ENCODE peak calls at places on chromosomes 1 and 21, in four cellular contexts. One of them, this sample, is unnamed.

GRCh38 chr1:43975249-43975961 is 645 bp downstream of the ATP6V0B start:
- DNase-seq in ACHN: peak; percentile 16
- DNase-seq in activated gamma-delta T cell treated with anti-CD3 and anti-CD28 coated beads, Interleukin-2, amount 50 U/mL, for 16 hours: no peak
- DNase-seq in GM12892: no peak
- DNase-seq in this sample: peak; percentile 40

GRCh38 chr1:204834329-204834728 is 36.3 kb upstream of the NFASC start:
- DNase-seq in ACHN: no peak
- DNase-seq in activated gamma-delta T cell treated with anti-CD3 and anti-CD28 coated beads, Interleukin-2, amount 50 U/mL, for 16 hours: no peak
- DNase-seq in GM12892: no peak
- DNase-seq in this sample: no peak

GRCh38 chr1:8026153-8026975 is at the start of gene ERRFI1:
- DNase-seq in ACHN: peak; percentile 90
- DNase-seq in activated gamma-delta T cell treated with anti-CD3 and anti-CD28 coated beads, Interleukin-2, amount 50 U/mL, for 16 hours: peak; percentile 80
- DNase-seq in GM12892: peak; percentile 74
- DNase-seq in this sample: peak; percentile 87

GRCh38 chr1:188269956-188270355 is 1441.2 kb downstream of the PLA2G4A start:
- DNase-seq in activated gamma-delta T cell treated with anti-CD3 and anti-CD28 coated beads, Interleukin-2, amount 50 U/mL, for 16 hours: no peak
- DNase-seq in ACHN: no peak
- DNase-seq in GM12892: no peak
- DNase-seq in this sample: no peak

GRCh38 chr1:42815938-42816599 is 853 bp upstream of the ERMAP start:
- DNase-seq in GM12892: no peak
- DNase-seq in activated gamma-delta T cell treated with anti-CD3 and anti-CD28 coated beads, Interleukin-2, amount 50 U/mL, for 16 hours: no peak
- DNase-seq in ACHN: peak; percentile 4
- DNase-seq in this sample: peak; percentile 10

GRCh38 chr21:30268608-30269197 is 14.0 kb downstream of the KRTAP24-1 start:
- DNase-seq in activated gamma-delta T cell treated with anti-CD3 and anti-CD28 coated beads, Interleukin-2, amount 50 U/mL, for 16 hours: no peak
- DNase-seq in GM12892: no peak
- DNase-seq in ACHN: peak; percentile 28
- DNase-seq in this sample: no peak

GRCh38 chr1:211198111-211198510 is 61.1 kb upstream of the RCOR3 start:
- DNase-seq in GM12892: no peak
- DNase-seq in ACHN: peak; percentile 9
- DNase-seq in activated gamma-delta T cell treated with anti-CD3 and anti-CD28 coated beads, Interleukin-2, amount 50 U/mL, for 16 hours: no peak
- DNase-seq in this sample: no peak

GRCh38 chr1:40626383-40626770 is 39.1 kb downstream of the RIMS3 start:
- DNase-seq in GM12892: no peak
- DNase-seq in ACHN: no peak
- DNase-seq in activated gamma-delta T cell treated with anti-CD3 and anti-CD28 coated beads, Interleukin-2, amount 50 U/mL, for 16 hours: no peak
- DNase-seq in this sample: no peak

GRCh38 chr1:92537333-92537884 is 50.7 kb upstream of the GFI1 start:
- DNase-seq in ACHN: no peak
- DNase-seq in activated gamma-delta T cell treated with anti-CD3 and anti-CD28 coated beads, Interleukin-2, amount 50 U/mL, for 16 hours: no peak
- DNase-seq in GM12892: no peak
- DNase-seq in this sample: no peak

GRCh38 chr1:234611799-234612351 is 1.9 kb upstream of the IRF2BP2 start:
- DNase-seq in GM12892: no peak
- DNase-seq in activated gamma-delta T cell treated with anti-CD3 and anti-CD28 coated beads, Interleukin-2, amount 50 U/mL, for 16 hours: no peak
- DNase-seq in ACHN: no peak
- DNase-seq in this sample: peak; percentile 74

GRCh38 chr1:8276173-8276914 is 41.6 kb upstream of the SLC45A1 start:
- DNase-seq in ACHN: no peak
- DNase-seq in GM12892: no peak
- DNase-seq in activated gamma-delta T cell treated with anti-CD3 and anti-CD28 coated beads, Interleukin-2, amount 50 U/mL, for 16 hours: no peak
- DNase-seq in this sample: no peak

GRCh38 chr1:193058529-193059281 is 455 bp downstream of the UCHL5 start:
- DNase-seq in GM12892: peak; percentile 28
- DNase-seq in ACHN: peak; percentile 66
- DNase-seq in activated gamma-delta T cell treated with anti-CD3 and anti-CD28 coated beads, Interleukin-2, amount 50 U/mL, for 16 hours: peak; percentile 49
- DNase-seq in this sample: peak; percentile 52

GRCh38 chr1:3775498-3776230 is 3.1 kb downstream of the SMIM1 start:
- DNase-seq in GM12892: peak; percentile 85
- DNase-seq in ACHN: peak; percentile 87
- DNase-seq in activated gamma-delta T cell treated with anti-CD3 and anti-CD28 coated beads, Interleukin-2, amount 50 U/mL, for 16 hours: no peak
- DNase-seq in this sample: peak; percentile 89

GRCh38 chr1:43883321-43883720 is 50.3 kb upstream of the ARTN start:
- DNase-seq in ACHN: no peak
- DNase-seq in activated gamma-delta T cell treated with anti-CD3 and anti-CD28 coated beads, Interleukin-2, amount 50 U/mL, for 16 hours: no peak
- DNase-seq in GM12892: no peak
- DNase-seq in this sample: no peak

GRCh38 chr1:247102381-247102780 is 1.8 kb downstream of the ZNF669 start:
- DNase-seq in GM12892: no peak
- DNase-seq in ACHN: no peak
- DNase-seq in activated gamma-delta T cell treated with anti-CD3 and anti-CD28 coated beads, Interleukin-2, amount 50 U/mL, for 16 hours: no peak
- DNase-seq in this sample: no peak

GRCh38 chr1:107277022-107277421 is 136.2 kb downstream of the NTNG1 start:
- DNase-seq in activated gamma-delta T cell treated with anti-CD3 and anti-CD28 coated beads, Interleukin-2, amount 50 U/mL, for 16 hours: no peak
- DNase-seq in ACHN: peak; percentile 69
- DNase-seq in GM12892: no peak
- DNase-seq in this sample: peak; percentile 41

This sample was measured in SW480.